ENCODE peak calls at places on chromosomes 6 and 20, in eight cellular contexts. One of them, this sample, is unnamed.

GRCh38 chr6:31559958-31560696 is 12.0 kb upstream of the LTA start:
- DNase-seq in lower leg skin: no peak
- DNase-seq in AG09309: no peak
- DNase-seq in fibroblast of lung: peak
- DNase-seq in thoracic aorta: no peak
- DNase-seq in GM06990: peak
- DNase-seq in HFFc6: peak
- DNase-seq in uterus: peak
- DNase-seq in this sample: peak

GRCh38 chr6:154558513-154558912 is 48.0 kb upstream of the CNKSR3 start:
- DNase-seq in lower leg skin: no peak
- DNase-seq in AG09309: no peak
- DNase-seq in fibroblast of lung: no peak
- DNase-seq in thoracic aorta: no peak
- DNase-seq in GM06990: no peak
- DNase-seq in HFFc6: no peak
- DNase-seq in uterus: no peak
- DNase-seq in this sample: no peak

GRCh38 chr6:75130784-75131183 is 75.1 kb downstream of the COL12A1 start:
- DNase-seq in lower leg skin: no peak
- DNase-seq in AG09309: peak
- DNase-seq in fibroblast of lung: peak
- DNase-seq in thoracic aorta: no peak
- DNase-seq in GM06990: no peak
- DNase-seq in HFFc6: peak
- DNase-seq in uterus: no peak
- DNase-seq in this sample: no peak

GRCh38 chr6:32941412-32941784 is 570 bp upstream of the HLA-DMB start:
- DNase-seq in lower leg skin: no peak
- DNase-seq in AG09309: no peak
- DNase-seq in fibroblast of lung: no peak
- DNase-seq in thoracic aorta: no peak
- DNase-seq in GM06990: peak
- DNase-seq in HFFc6: no peak
- DNase-seq in uterus: no peak
- DNase-seq in this sample: no peak

GRCh38 chr20:33061626-33062025 is 7.9 kb downstream of the BPIFB3 start:
- DNase-seq in lower leg skin: no peak
- DNase-seq in AG09309: no peak
- DNase-seq in fibroblast of lung: no peak
- DNase-seq in thoracic aorta: no peak
- DNase-seq in GM06990: no peak
- DNase-seq in HFFc6: no peak
- DNase-seq in uterus: peak
- DNase-seq in this sample: no peak

GRCh38 chr20:62040381-62040922 is 25.2 kb downstream of the TAF4 start:
- DNase-seq in lower leg skin: no peak
- DNase-seq in AG09309: no peak
- DNase-seq in fibroblast of lung: no peak
- DNase-seq in thoracic aorta: no peak
- DNase-seq in GM06990: no peak
- DNase-seq in HFFc6: no peak
- DNase-seq in uterus: no peak
- DNase-seq in this sample: no peak

GRCh38 chr6:31966997-31967925 is 4.7 kb downstream of the DXO start:
- DNase-seq in lower leg skin: no peak
- DNase-seq in AG09309: no peak
- DNase-seq in fibroblast of lung: no peak
- DNase-seq in thoracic aorta: no peak
- DNase-seq in GM06990: no peak
- DNase-seq in HFFc6: no peak
- DNase-seq in uterus: no peak
- DNase-seq in this sample: no peak

GRCh38 chr20:20820780-20821495 is 108.5 kb upstream of the RALGAPA2 start:
- DNase-seq in lower leg skin: no peak
- DNase-seq in AG09309: no peak
- DNase-seq in fibroblast of lung: no peak
- DNase-seq in thoracic aorta: no peak
- DNase-seq in GM06990: no peak
- DNase-seq in HFFc6: peak
- DNase-seq in uterus: no peak
- DNase-seq in this sample: no peak

GRCh38 chr20:22006306-22006705 is 300.8 kb downstream of the PAX1 start:
- DNase-seq in lower leg skin: no peak
- DNase-seq in AG09309: no peak
- DNase-seq in fibroblast of lung: no peak
- DNase-seq in thoracic aorta: no peak
- DNase-seq in GM06990: no peak
- DNase-seq in HFFc6: no peak
- DNase-seq in uterus: no peak
- DNase-seq in this sample: no peak

GRCh38 chr6:94144807-94145206 is 725.4 kb upstream of the EPHA7 start:
- DNase-seq in lower leg skin: no peak
- DNase-seq in AG09309: no peak
- DNase-seq in fibroblast of lung: no peak
- DNase-seq in thoracic aorta: no peak
- DNase-seq in GM06990: no peak
- DNase-seq in HFFc6: no peak
- DNase-seq in uterus: no peak
- DNase-seq in this sample: no peak

DNA sequence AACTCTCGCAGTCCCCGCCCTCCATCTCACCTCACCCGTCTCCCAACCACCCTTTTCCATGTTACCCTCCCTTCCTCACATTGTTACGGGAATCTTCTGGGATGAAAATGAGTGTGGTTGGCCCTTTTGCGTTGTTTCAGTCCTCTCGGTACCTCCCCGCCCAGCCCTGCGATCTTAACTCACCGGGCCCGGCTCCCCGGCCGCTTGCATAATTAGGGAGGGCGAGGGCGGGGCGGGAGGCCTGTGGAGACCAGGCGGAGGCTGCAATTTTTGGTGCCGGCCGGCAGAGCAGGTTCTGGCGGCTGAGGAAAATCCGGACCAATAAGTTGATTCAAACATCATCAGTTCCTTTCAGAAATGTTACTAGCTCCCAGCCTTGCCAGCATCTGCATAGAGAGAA is 25.2 kb downstream of the TFAP2B start:
- DNase-seq in lower leg skin: peak
- DNase-seq in AG09309: no peak
- DNase-seq in fibroblast of lung: no peak
- DNase-seq in thoracic aorta: no peak
- DNase-seq in GM06990: no peak
- DNase-seq in HFFc6: no peak
- DNase-seq in uterus: no peak
- DNase-seq in this sample: no peak
- TF ChIP-seq CTCF in lower leg skin: no peak
- TF ChIP-seq CTCF in AG09309: no peak
- TF ChIP-seq CTCF in fibroblast of lung: no peak
- TF ChIP-seq CTCF in thoracic aorta: no peak
- TF ChIP-seq CTCF in GM06990: no peak
- TF ChIP-seq CTCF in HFFc6: no peak
- TF ChIP-seq CTCF in uterus: no peak
- TF ChIP-seq CTCF in this sample: no peak

GRCh38 chr6:150353445-150353844 is 15.4 kb upstream of the IYD start:
- DNase-seq in lower leg skin: peak
- DNase-seq in AG09309: no peak
- DNase-seq in fibroblast of lung: no peak
- DNase-seq in thoracic aorta: no peak
- DNase-seq in GM06990: no peak
- DNase-seq in HFFc6: no peak
- DNase-seq in uterus: no peak
- DNase-seq in this sample: no peak

GRCh38 chr6:150354754-150355571 is 13.8 kb upstream of the IYD start:
- DNase-seq in lower leg skin: peak
- DNase-seq in AG09309: no peak
- DNase-seq in fibroblast of lung: peak
- DNase-seq in thoracic aorta: no peak
- DNase-seq in GM06990: no peak
- DNase-seq in HFFc6: no peak
- DNase-seq in uterus: peak
- DNase-seq in this sample: peak

GRCh38 chr6:150347845-150348244 is 21.0 kb upstream of the IYD start:
- DNase-seq in lower leg skin: no peak
- DNase-seq in AG09309: no peak
- DNase-seq in fibroblast of lung: no peak
- DNase-seq in thoracic aorta: no peak
- DNase-seq in GM06990: no peak
- DNase-seq in HFFc6: no peak
- DNase-seq in uterus: no peak
- DNase-seq in this sample: no peak

GRCh38 chr6:150355932-150356331 is 12.9 kb upstream of the IYD start:
- DNase-seq in lower leg skin: peak
- DNase-seq in AG09309: no peak
- DNase-seq in fibroblast of lung: no peak
- DNase-seq in thoracic aorta: no peak
- DNase-seq in GM06990: no peak
- DNase-seq in HFFc6: no peak
- DNase-seq in uterus: no peak
- DNase-seq in this sample: no peak

DNA sequence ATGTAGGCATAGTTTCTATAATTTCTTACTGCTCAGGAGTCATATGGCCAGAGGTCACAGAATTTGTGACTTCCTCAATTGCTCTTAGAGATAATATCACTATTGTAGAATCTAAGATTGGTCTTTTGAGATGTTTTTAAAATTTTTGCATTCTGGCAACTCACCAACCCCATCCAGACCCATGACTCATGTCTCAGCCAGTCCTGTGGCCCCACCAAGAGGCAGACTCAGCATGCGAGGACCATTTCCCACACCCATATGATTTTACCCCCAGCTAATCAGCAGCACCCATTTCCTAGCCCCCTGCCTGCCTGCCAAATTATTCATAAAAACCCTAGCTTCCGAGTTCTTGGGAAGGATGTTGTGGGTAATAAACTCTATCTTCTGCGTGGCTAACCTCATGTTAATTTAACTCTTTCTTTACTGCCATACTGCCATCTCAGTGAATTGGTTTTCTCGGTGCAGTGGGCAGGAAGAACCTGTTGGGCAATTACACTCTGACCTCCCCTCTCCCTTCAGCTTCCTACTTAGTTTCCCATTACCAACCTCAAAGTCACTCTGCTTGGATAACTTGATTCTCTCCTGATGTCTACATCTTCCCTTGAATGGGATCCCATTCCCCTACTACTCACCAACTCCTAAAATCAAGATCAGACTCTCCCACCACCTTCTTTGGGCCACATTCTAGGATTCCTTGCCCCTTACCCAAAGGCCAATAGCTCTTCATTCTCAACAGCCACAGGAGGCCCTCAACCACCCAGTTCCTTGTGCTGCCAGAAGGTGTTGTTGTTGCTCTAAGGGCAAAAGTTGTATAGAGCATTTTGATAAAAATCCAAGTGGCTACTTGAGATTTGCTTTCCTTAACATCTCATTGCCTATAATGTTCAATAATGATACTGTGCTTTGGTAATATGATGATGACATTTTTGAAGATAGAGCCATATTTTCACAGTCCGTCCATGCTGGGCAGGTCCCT is 16.2 kb upstream of the IYD start:
- DNase-seq in lower leg skin: peak
- DNase-seq in AG09309: peak
- DNase-seq in fibroblast of lung: peak
- DNase-seq in thoracic aorta: no peak
- DNase-seq in GM06990: no peak
- DNase-seq in HFFc6: peak
- DNase-seq in uterus: no peak
- DNase-seq in this sample: peak
- TF ChIP-seq CTCF in lower leg skin: no peak
- TF ChIP-seq CTCF in AG09309: peak
- TF ChIP-seq CTCF in fibroblast of lung: no peak
- TF ChIP-seq CTCF in thoracic aorta: no peak
- TF ChIP-seq CTCF in GM06990: no peak
- TF ChIP-seq CTCF in HFFc6: no peak
- TF ChIP-seq CTCF in uterus: no peak
- TF ChIP-seq CTCF in this sample: peak

GRCh38 chr20:45305262-45305661 is 1.4 kb upstream of the RBPJL start:
- DNase-seq in lower leg skin: no peak
- DNase-seq in AG09309: no peak
- DNase-seq in fibroblast of lung: no peak
- DNase-seq in thoracic aorta: no peak
- DNase-seq in GM06990: no peak
- DNase-seq in HFFc6: no peak
- DNase-seq in uterus: no peak
- DNase-seq in this sample: no peak
- TF ChIP-seq CTCF in lower leg skin: no peak
- TF ChIP-seq CTCF in AG09309: no peak
- TF ChIP-seq CTCF in fibroblast of lung: no peak
- TF ChIP-seq CTCF in thoracic aorta: no peak
- TF ChIP-seq CTCF in GM06990: no peak
- TF ChIP-seq CTCF in HFFc6: no peak
- TF ChIP-seq CTCF in uterus: no peak
- TF ChIP-seq CTCF in this sample: peak

GRCh38 chr6:16716450-16716858 is 44.8 kb downstream of the ATXN1 start:
- DNase-seq in lower leg skin: no peak
- DNase-seq in AG09309: no peak
- DNase-seq in fibroblast of lung: no peak
- DNase-seq in thoracic aorta: no peak
- DNase-seq in GM06990: no peak
- DNase-seq in HFFc6: no peak
- DNase-seq in uterus: no peak
- DNase-seq in this sample: no peak

GRCh38 chr6:16713597-16713996 is 47.7 kb downstream of the ATXN1 start:
- DNase-seq in lower leg skin: peak
- DNase-seq in AG09309: no peak
- DNase-seq in fibroblast of lung: peak
- DNase-seq in thoracic aorta: no peak
- DNase-seq in GM06990: no peak
- DNase-seq in HFFc6: no peak
- DNase-seq in uterus: no peak
- DNase-seq in this sample: no peak

GRCh38 chr6:16711551-16712249 is 49.6 kb downstream of the ATXN1 start:
- DNase-seq in lower leg skin: peak
- DNase-seq in AG09309: no peak
- DNase-seq in fibroblast of lung: no peak
- DNase-seq in thoracic aorta: no peak
- DNase-seq in GM06990: peak
- DNase-seq in HFFc6: no peak
- DNase-seq in uterus: no peak
- DNase-seq in this sample: no peak

GRCh38 chr6:16712250-16712930 is 48.9 kb downstream of the ATXN1 start:
- DNase-seq in lower leg skin: peak
- DNase-seq in AG09309: no peak
- DNase-seq in fibroblast of lung: no peak
- DNase-seq in thoracic aorta: no peak
- DNase-seq in GM06990: peak
- DNase-seq in HFFc6: no peak
- DNase-seq in uterus: no peak
- DNase-seq in this sample: no peak

GRCh38 chr6:16712931-16713484 is 48.3 kb downstream of the ATXN1 start:
- DNase-seq in lower leg skin: peak
- DNase-seq in AG09309: peak
- DNase-seq in fibroblast of lung: peak
- DNase-seq in thoracic aorta: no peak
- DNase-seq in GM06990: peak
- DNase-seq in HFFc6: peak
- DNase-seq in uterus: peak
- DNase-seq in this sample: peak
- TF ChIP-seq CTCF in lower leg skin: no peak
- TF ChIP-seq CTCF in AG09309: peak
- TF ChIP-seq CTCF in fibroblast of lung: peak
- TF ChIP-seq CTCF in thoracic aorta: peak
- TF ChIP-seq CTCF in GM06990: peak
- TF ChIP-seq CTCF in HFFc6: peak
- TF ChIP-seq CTCF in uterus: no peak
- TF ChIP-seq CTCF in this sample: peak